ENCODE peak calls at places on chromosomes 13 and 19, in seven cellular contexts. Z is T follicular helper cell; V is colonic mucosa; S is NCI-H1105 treated with DMSO at 0.1 percent for 48 hours; R is AG04450; I is CD8-positive, alpha-beta T cell; X is HT1080. E is an unnamed sample.

GRCh38 chr13:84655677-84656076 is 773.4 kb upstream of the SLITRK1 start:
- DNase-seq in Z (no peak), V (no peak), S (no peak), R (no peak), I (no peak), X (peak), E (no peak)

GRCh38 chr19:14107581-14108461 is 9.7 kb downstream of the PRKACA start:
- DNase-seq in Z (no peak), V (no peak), S (no peak), R (no peak), I (no peak), X (peak), E (no peak)

GRCh38 chr19:18291590-18292459 is 10.4 kb upstream of the JUND start:
- DNase-seq in Z (peak), V (peak), S (peak), R (no peak), I (peak), X (no peak), E (no peak)

GRCh38 chr13:25085125-25085742 is 10.7 kb upstream of the PABPC3 start:
- DNase-seq in Z (no peak), V (peak), S (peak), R (no peak), I (no peak), X (peak), E (no peak)

GRCh38 chr13:93227280-93227905 is 786 bp downstream of the GPC6 start:
- DNase-seq in Z (no peak), V (no peak), S (peak), R (no peak), I (no peak), X (peak), E (peak)

GRCh38 chr19:13839193-13839937 is 37.6 kb upstream of the NANOS3 start:
- DNase-seq in Z (peak), V (peak), S (no peak), R (no peak), I (peak), X (peak), E (peak)

GRCh38 chr19:5035105-5035761 is 66.3 kb downstream of the KDM4B start:
- DNase-seq in Z (no peak), V (no peak), S (no peak), R (no peak), I (no peak), X (no peak), E (no peak)

GRCh38 chr13:38755792-38756191 is 68.9 kb downstream of the FREM2 start:
- DNase-seq in Z (no peak), V (no peak), S (no peak), R (no peak), I (no peak), X (no peak), E (peak)

GRCh38 chr19:45391871-45392665 is 12.8 kb downstream of the PPP1R13L start:
- DNase-seq in Z (no peak), V (no peak), S (no peak), R (no peak), I (no peak), X (no peak), E (no peak)

GRCh38 chr13:48318714-48319457 is 15.3 kb downstream of the RB1 start:
- DNase-seq in Z (no peak), V (peak), S (no peak), R (no peak), I (peak), X (no peak), E (no peak)

GRCh38 chr19:4969772-4970531 is 1.0 kb downstream of the KDM4B start:
- DNase-seq in Z (no peak), V (no peak), S (no peak), R (no peak), I (no peak), X (no peak), E (no peak)

GRCh38 chr19:6233051-6233826 is 46.5 kb downstream of the MLLT1 start:
- DNase-seq in Z (no peak), V (no peak), S (no peak), R (no peak), I (no peak), X (no peak), E (no peak)

GRCh38 chr19:15464394-15465385 is at the start of gene RASAL3:
- DNase-seq in Z (peak), V (peak), S (no peak), R (no peak), I (peak), X (no peak), E (no peak)

GRCh38 chr19:14542721-14543328 is 13.4 kb downstream of the TECR start:
- DNase-seq in Z (no peak), V (no peak), S (no peak), R (no peak), I (no peak), X (no peak), E (no peak)

GRCh38 chr13:40402931-40403412 is 263.5 kb downstream of the FOXO1 start:
- DNase-seq in Z (no peak), V (no peak), S (no peak), R (no peak), I (no peak), X (peak), E (no peak)

GRCh38 chr19:46221981-46222610 is 7.4 kb upstream of the IGFL1 start:
- DNase-seq in Z (no peak), V (no peak), S (peak), R (no peak), I (no peak), X (peak), E (no peak)

E was measured in SHP77 treated with DMSO at 0.1 percent for 48 hours.